ENCODE peak calls at places on chromosomes 11 and 22, in eight cellular contexts. P is cardiac fibroblast, S is AG04450, E is psoas muscle, M is HFF-Myc, W is fibroblast of mammary gland, F is colonic mucosa, Z is right lobe of liver. T is an unnamed sample.

GRCh38 chr22:21443735-21444421 is 23.3 kb upstream of the TMEM191C start:
- DNase-seq in P (no peak), S (no peak), W (no peak), E (peak), Z (peak), F (no peak), M (no peak), T (no peak)

GRCh38 chr11:95282337-95282751 is 51.3 kb upstream of the SESN3 start:
- DNase-seq in F (no peak), W (peak), Z (peak), M (no peak), P (no peak), E (no peak), S (no peak), T (peak)

GRCh38 chr11:111633756-111634362 is 31.6 kb downstream of the SIK2 start:
- DNase-seq in W (peak), Z (no peak), P (peak), S (no peak), M (no peak), F (no peak), E (no peak), T (peak)

GRCh38 chr11:69245491-69246345 is 48.2 kb upstream of the MYEOV start:
- DNase-seq in S (no peak), Z (no peak), W (no peak), M (no peak), E (no peak), P (no peak), F (peak), T (no peak)

GRCh38 chr11:110366234-110366633 is 63.5 kb upstream of the FDX1 start:
- DNase-seq in P (peak), W (no peak), F (no peak), M (no peak), E (no peak), Z (peak), S (no peak), T (peak)

GRCh38 chr11:122340607-122341006 is 224.6 kb upstream of the BLID start:
- DNase-seq in Z (no peak), F (no peak), M (no peak), S (no peak), W (no peak), P (no peak), E (no peak), T (no peak)

GRCh38 chr11:86511086-86511551 is 136.4 kb downstream of the CCDC81 start:
- DNase-seq in F (peak), P (peak), M (no peak), Z (no peak), E (no peak), W (peak), S (no peak), T (peak)

GRCh38 chr11:116598036-116598435 is 174.8 kb downstream of the BUD13 start:
- DNase-seq in P (no peak), W (no peak), E (no peak), M (no peak), F (no peak), Z (no peak), S (no peak), T (no peak)

GRCh38 chr22:35629406-35630234 is 12.5 kb upstream of the MB start:
- DNase-seq in S (peak), F (peak), Z (no peak), W (peak), P (peak), M (peak), E (peak), T (peak)

GRCh38 chr22:27386186-27386585 is 415.4 kb downstream of the MN1 start:
- DNase-seq in E (no peak), S (no peak), F (peak), Z (no peak), M (no peak), W (no peak), P (no peak), T (no peak)

GRCh38 chr11:120924109-120924508 is 99.8 kb upstream of the TBCEL start:
- DNase-seq in Z (no peak), M (no peak), S (no peak), E (no peak), P (no peak), W (no peak), F (no peak), T (no peak)

GRCh38 chr11:130396965-130397364 is 31.4 kb downstream of the ADAMTS8 start:
- DNase-seq in P (no peak), F (no peak), W (no peak), M (no peak), Z (peak), E (no peak), S (no peak), T (no peak)

GRCh38 chr22:31241936-31242335 is 29.8 kb downstream of the LIMK2 start:
- DNase-seq in W (peak), Z (no peak), S (no peak), M (no peak), P (peak), E (no peak), F (no peak), T (peak)

GRCh38 chr11:119320593-119321524 is 3.9 kb upstream of the MCAM start:
- DNase-seq in E (peak), W (peak), Z (peak), P (peak), M (no peak), S (no peak), F (peak), T (peak)

GRCh38 chr11:104943561-104943960 is 24.8 kb downstream of the CASP4 start:
- DNase-seq in E (no peak), F (no peak), P (no peak), W (no peak), M (no peak), S (no peak), Z (no peak), T (no peak)

GRCh38 chr11:128852327-128853023 is 14.6 kb downstream of the KCNJ1 start:
- DNase-seq in S (no peak), Z (no peak), M (no peak), E (no peak), F (no peak), P (no peak), W (no peak), T (no peak)

GRCh38 chr11:83392556-83392955 is 106.4 kb upstream of the CCDC90B start:
- DNase-seq in Z (no peak), M (no peak), W (no peak), P (no peak), S (no peak), E (no peak), F (no peak), T (no peak)

GRCh38 chr11:10328314-10329090 is 23.6 kb downstream of the ADM start:
- DNase-seq in E (no peak), F (no peak), S (no peak), M (no peak), W (peak), P (peak), Z (no peak), T (peak)

GRCh38 chr11:72578541-72578940 is 95.7 kb downstream of the PDE2A start:
- DNase-seq in S (no peak), W (no peak), Z (peak), E (no peak), M (no peak), P (no peak), F (no peak), T (no peak)

GRCh38 chr11:11265994-11266606 is 87.0 kb downstream of the CSNK2A3 start:
- DNase-seq in E (peak), S (no peak), M (no peak), F (peak), W (peak), P (peak), Z (peak), T (peak)

GRCh38 chr11:35415488-35415887 is 3.9 kb downstream of the SLC1A2 start:
- DNase-seq in Z (no peak), F (no peak), E (no peak), S (no peak), P (no peak), W (no peak), M (no peak), T (no peak)

GRCh38 chr11:72777755-72778278 is 16.0 kb downstream of the STARD10 start:
- DNase-seq in Z (peak), S (no peak), W (no peak), E (no peak), P (no peak), F (peak), M (no peak), T (no peak)

GRCh38 chr11:68649851-68650555 is 34.3 kb upstream of the GAL start:
- DNase-seq in Z (no peak), P (no peak), M (no peak), W (no peak), F (no peak), S (no peak), E (no peak), T (no peak)

GRCh38 chr11:2886191-2886894 is 768 bp upstream of the CDKN1C start:
- DNase-seq in F (no peak), S (no peak), Z (no peak), P (no peak), M (no peak), W (peak), E (peak), T (peak)

GRCh38 chr11:10181811-10182210 is 112.2 kb downstream of the SBF2 start:
- DNase-seq in S (no peak), F (no peak), M (peak), E (no peak), Z (no peak), P (peak), W (peak), T (peak)

GRCh38 chr22:44543781-44544181 is 45.7 kb upstream of the RTL6 start:
- DNase-seq in Z (peak), W (no peak), M (no peak), F (no peak), P (peak), S (no peak), E (no peak), T (no peak)

GRCh38 chr22:35384567-35384966 is 3.7 kb downstream of the HMOX1 start:
- DNase-seq in E (no peak), P (no peak), F (no peak), Z (no peak), S (no peak), W (no peak), M (no peak), T (no peak)

DNA sequence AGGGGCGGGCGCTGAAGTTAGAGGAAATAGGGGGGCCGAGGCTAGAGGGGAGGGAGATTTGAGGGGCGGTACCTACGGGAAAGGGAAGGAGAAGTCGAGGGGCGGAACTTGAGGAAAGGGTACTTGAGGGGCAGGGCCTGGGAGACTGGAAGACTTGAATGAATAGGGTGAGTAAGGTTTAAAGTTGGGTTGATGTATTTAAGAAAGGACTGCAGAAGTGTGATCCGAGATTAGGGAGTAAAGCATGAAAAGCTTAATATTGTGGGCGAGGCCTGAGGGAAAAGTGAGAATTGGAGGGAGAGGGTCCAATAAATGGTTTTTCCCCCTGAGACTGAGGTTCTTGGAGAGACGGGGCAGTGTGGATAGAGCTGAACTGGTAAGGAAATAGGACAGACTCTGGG is 723 bp downstream of the HSCB start:
- DNase-seq in P (no peak), Z (no peak), F (no peak), S (no peak), M (no peak), E (no peak), W (no peak), T (no peak)
- H3K4me3 ChIP-seq in P (peak), Z (peak), F (peak), S (peak), M (peak), E (peak), W (peak), T (peak)

GRCh38 chr22:19533049-19533626 is 8.9 kb upstream of the CLDN5 start:
- DNase-seq in P (no peak), W (no peak), S (no peak), E (no peak), F (no peak), M (no peak), Z (no peak), T (no peak)

GRCh38 chr22:19536564-19536963 is 12.4 kb upstream of the CLDN5 start:
- DNase-seq in Z (peak), E (no peak), M (no peak), S (no peak), P (no peak), F (no peak), W (no peak), T (no peak)

GRCh38 chr22:19533857-19534256 is 9.6 kb upstream of the CLDN5 start:
- DNase-seq in P (no peak), M (no peak), Z (no peak), W (no peak), S (no peak), F (no peak), E (no peak), T (no peak)

GRCh38 chr22:19537941-19538488 is 13.8 kb upstream of the CLDN5 start:
- DNase-seq in E (no peak), P (no peak), Z (peak), W (no peak), S (no peak), M (no peak), F (no peak), T (no peak)

DNA sequence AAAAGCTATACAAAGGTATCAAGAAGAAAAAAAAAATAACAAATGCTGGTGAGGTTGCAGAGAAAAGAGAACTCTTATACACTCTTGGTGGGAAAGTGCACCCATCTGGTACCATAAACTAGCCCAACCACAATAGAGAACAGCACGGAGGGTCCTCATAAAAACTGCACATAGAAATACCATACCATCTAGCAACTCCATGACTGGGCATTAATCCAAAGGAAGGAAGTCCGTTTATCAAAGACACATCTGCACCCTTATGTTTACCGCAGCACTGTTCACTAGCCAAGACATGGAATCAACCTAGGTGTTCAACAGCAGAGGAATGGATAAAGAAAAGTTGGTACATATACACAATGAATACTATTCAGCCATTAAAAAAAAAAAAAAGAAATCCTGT is 10.8 kb upstream of the CLDN5 start:
- DNase-seq in E (no peak), P (no peak), S (no peak), F (no peak), Z (no peak), M (no peak), W (no peak), T (no peak)
- TF ChIP-seq CTCF in E (no peak), P (no peak), S (no peak), F (no peak), Z (no peak), M (no peak), W (no peak), T (no peak)

DNA sequence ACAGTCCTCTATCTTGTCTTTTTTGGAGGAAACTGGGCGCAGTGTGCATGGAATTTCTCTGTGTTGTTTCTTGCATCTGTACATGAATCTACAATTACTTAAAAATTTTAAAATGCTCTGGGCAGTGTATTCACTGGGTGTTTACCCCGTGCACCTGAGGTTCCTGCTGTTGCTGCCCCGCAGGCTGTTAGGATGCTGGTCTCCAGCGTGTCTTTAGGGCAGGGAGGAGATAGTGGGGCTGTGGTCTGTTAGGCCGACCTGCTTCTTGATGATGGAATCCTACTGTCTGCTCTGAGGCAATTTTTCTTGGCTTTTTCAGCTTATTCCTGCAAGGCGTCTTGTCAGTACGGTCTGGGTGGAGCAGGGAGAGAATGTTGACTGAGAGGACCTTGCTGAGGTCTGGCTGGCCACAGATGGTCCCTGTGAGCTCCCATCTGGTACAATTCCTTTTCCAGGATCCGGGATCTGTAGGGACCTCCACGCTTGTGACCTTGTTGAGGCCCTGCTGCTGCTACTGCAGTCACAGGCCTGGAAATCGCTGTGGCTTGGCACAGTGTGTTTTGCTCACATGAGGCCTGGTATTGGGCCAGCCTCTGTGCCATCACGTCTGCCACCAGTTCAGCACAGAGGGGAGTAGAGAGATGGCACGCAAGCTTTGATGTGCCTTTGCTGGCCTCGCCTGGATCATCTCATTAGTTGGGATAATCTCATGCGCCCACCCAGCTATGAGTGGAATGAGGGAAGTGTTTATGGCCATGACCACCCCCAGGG is 22.8 kb downstream of the DERL3 start:
- DNase-seq in S (no peak), W (no peak), M (no peak), P (no peak), E (no peak), Z (peak), F (no peak), T (no peak)
- H3K4me3 ChIP-seq in S (no peak), W (no peak), M (no peak), P (no peak), E (no peak), Z (no peak), F (no peak), T (no peak)

GRCh38 chr11:6606471-6607189 is 3.1 kb downstream of the ILK start:
- DNase-seq in P (peak), M (peak), W (peak), F (peak), Z (peak), E (peak), S (peak), T (peak)

GRCh38 chr11:6607190-6607635 is 3.6 kb downstream of the ILK start:
- DNase-seq in P (no peak), S (no peak), E (no peak), M (no peak), F (peak), Z (no peak), W (no peak), T (no peak)

GRCh38 chr11:6602096-6602940 is 1.1 kb downstream of the RRP8 start:
- DNase-seq in W (no peak), S (no peak), F (peak), E (no peak), P (no peak), Z (no peak), M (no peak), T (no peak)

GRCh38 chr11:6603287-6604080 is at the start of the genes ILK and RRP8:
- DNase-seq in W (peak), E (peak), F (peak), P (peak), M (peak), S (peak), Z (peak), T (peak)

GRCh38 chr11:6604081-6604626 is 580 bp downstream of the ILK start:
- DNase-seq in P (peak), M (peak), S (no peak), F (peak), W (peak), E (no peak), Z (peak), T (peak)
- TF ChIP-seq CTCF in P (peak), M (no peak), S (peak), F (no peak), W (peak), E (peak), Z (peak), T (peak)

GRCh38 chr11:64863381-64864060 is 14.9 kb downstream of the EHD1 start:
- DNase-seq in E (no peak), P (no peak), F (no peak), W (no peak), M (no peak), S (no peak), Z (no peak), T (no peak)
- H3K4me3 ChIP-seq in E (peak), P (no peak), F (no peak), W (no peak), M (no peak), S (peak), Z (no peak), T (no peak)

DNA sequence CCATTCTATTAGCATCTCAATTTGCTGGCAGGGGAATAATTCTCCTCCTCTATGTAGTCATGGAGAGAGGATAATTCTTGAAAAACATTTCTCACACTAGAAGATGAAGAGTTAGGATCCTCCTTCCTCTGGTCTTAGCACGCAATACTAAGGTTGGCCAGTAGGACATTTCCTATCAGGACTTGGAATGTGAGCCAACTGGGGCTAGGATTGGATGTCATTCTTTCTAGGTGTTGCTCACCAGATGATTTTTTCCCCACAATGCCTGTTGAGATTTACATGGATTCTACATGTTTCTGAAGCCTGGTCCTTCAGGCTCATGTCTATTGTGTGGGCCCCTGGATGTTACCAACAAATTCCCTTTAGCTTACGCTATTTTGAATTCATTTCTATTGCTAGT is 28.0 kb downstream of the SLN start:
- DNase-seq in P (peak), Z (no peak), F (no peak), M (no peak), S (no peak), W (peak), E (no peak), T (peak)
- TF ChIP-seq CTCF in P (peak), Z (no peak), F (no peak), M (peak), S (peak), W (peak), E (peak), T (peak)